ENCODE peak calls at places on chromosomes 6 and 20, in seven cellular contexts. One of them, this sample, is unnamed.

GRCh38 chr6:33670971-33671370 is 40.5 kb downstream of the UQCC2 start:
- DNase-seq in EL: no peak
- DNase-seq in astrocyte of the cerebellum: no peak
- DNase-seq in stimulated activated CD8-positive, alpha-beta memory T cell treated with anti-CD3 and anti-CD28 coated beads, Interleukin-7, amount 100 ng/mL, for 1 hour: no peak
- DNase-seq in epithelial cell of esophagus: no peak
- DNase-seq in NCI-H2171: no peak
- DNase-seq in NCI-H146: no peak
- DNase-seq in this sample: no peak

GRCh38 chr6:99138445-99138844 is 190.7 kb upstream of the FBXL4 start:
- DNase-seq in EL: no peak
- DNase-seq in astrocyte of the cerebellum: no peak
- DNase-seq in stimulated activated CD8-positive, alpha-beta memory T cell treated with anti-CD3 and anti-CD28 coated beads, Interleukin-7, amount 100 ng/mL, for 1 hour: no peak
- DNase-seq in epithelial cell of esophagus: no peak
- DNase-seq in NCI-H2171: no peak
- DNase-seq in NCI-H146: peak; percentile 92
- DNase-seq in this sample: no peak

GRCh38 chr6:41976794-41977484 is 35.3 kb upstream of the CCND3 start:
- DNase-seq in EL: peak; percentile 89
- DNase-seq in astrocyte of the cerebellum: no peak
- DNase-seq in stimulated activated CD8-positive, alpha-beta memory T cell treated with anti-CD3 and anti-CD28 coated beads, Interleukin-7, amount 100 ng/mL, for 1 hour: no peak
- DNase-seq in epithelial cell of esophagus: peak; percentile 44
- DNase-seq in NCI-H2171: no peak
- DNase-seq in NCI-H146: no peak
- DNase-seq in this sample: no peak

GRCh38 chr20:62850333-62850974 is 11.2 kb downstream of the TCFL5 start:
- DNase-seq in EL: no peak
- DNase-seq in astrocyte of the cerebellum: no peak
- DNase-seq in stimulated activated CD8-positive, alpha-beta memory T cell treated with anti-CD3 and anti-CD28 coated beads, Interleukin-7, amount 100 ng/mL, for 1 hour: no peak
- DNase-seq in epithelial cell of esophagus: no peak
- DNase-seq in NCI-H2171: no peak
- DNase-seq in NCI-H146: no peak
- DNase-seq in this sample: no peak

GRCh38 chr6:35737413-35738211 is 780 bp downstream of the ARMC12 start:
- DNase-seq in EL: peak; percentile 78
- DNase-seq in astrocyte of the cerebellum: peak; percentile 80
- DNase-seq in stimulated activated CD8-positive, alpha-beta memory T cell treated with anti-CD3 and anti-CD28 coated beads, Interleukin-7, amount 100 ng/mL, for 1 hour: no peak
- DNase-seq in epithelial cell of esophagus: peak; percentile 81
- DNase-seq in NCI-H2171: peak; percentile 68
- DNase-seq in NCI-H146: peak; percentile 70
- DNase-seq in this sample: no peak

GRCh38 chr6:16205377-16206144 is 32.8 kb upstream of the GMPR start:
- DNase-seq in EL: peak; percentile 92
- DNase-seq in astrocyte of the cerebellum: peak; percentile 99
- DNase-seq in stimulated activated CD8-positive, alpha-beta memory T cell treated with anti-CD3 and anti-CD28 coated beads, Interleukin-7, amount 100 ng/mL, for 1 hour: no peak
- DNase-seq in epithelial cell of esophagus: no peak
- DNase-seq in NCI-H2171: peak; percentile 26
- DNase-seq in NCI-H146: peak; percentile 90
- DNase-seq in this sample: no peak

GRCh38 chr6:150622941-150623874 is 23.5 kb downstream of the PLEKHG1 start:
- DNase-seq in EL: no peak
- DNase-seq in astrocyte of the cerebellum: no peak
- DNase-seq in stimulated activated CD8-positive, alpha-beta memory T cell treated with anti-CD3 and anti-CD28 coated beads, Interleukin-7, amount 100 ng/mL, for 1 hour: no peak
- DNase-seq in epithelial cell of esophagus: no peak
- DNase-seq in NCI-H2171: peak; percentile 91
- DNase-seq in NCI-H146: no peak
- DNase-seq in this sample: no peak

GRCh38 chr20:50415516-50416268 is 94.5 kb upstream of the PTPN1 start:
- DNase-seq in EL: peak; percentile 86
- DNase-seq in astrocyte of the cerebellum: peak; percentile 79
- DNase-seq in stimulated activated CD8-positive, alpha-beta memory T cell treated with anti-CD3 and anti-CD28 coated beads, Interleukin-7, amount 100 ng/mL, for 1 hour: no peak
- DNase-seq in epithelial cell of esophagus: peak; percentile 38
- DNase-seq in NCI-H2171: no peak
- DNase-seq in NCI-H146: no peak
- DNase-seq in this sample: peak; percentile 100

GRCh38 chr20:1905693-1906092 is 10.5 kb downstream of the SIRPA start:
- DNase-seq in EL: no peak
- DNase-seq in astrocyte of the cerebellum: no peak
- DNase-seq in stimulated activated CD8-positive, alpha-beta memory T cell treated with anti-CD3 and anti-CD28 coated beads, Interleukin-7, amount 100 ng/mL, for 1 hour: no peak
- DNase-seq in epithelial cell of esophagus: no peak
- DNase-seq in NCI-H2171: no peak
- DNase-seq in NCI-H146: no peak
- DNase-seq in this sample: no peak

GRCh38 chr20:24838551-24839530 is 110.2 kb upstream of the CST7 start:
- DNase-seq in EL: peak; percentile 50
- DNase-seq in astrocyte of the cerebellum: peak; percentile 38
- DNase-seq in stimulated activated CD8-positive, alpha-beta memory T cell treated with anti-CD3 and anti-CD28 coated beads, Interleukin-7, amount 100 ng/mL, for 1 hour: no peak
- DNase-seq in epithelial cell of esophagus: peak; percentile 23
- DNase-seq in NCI-H2171: no peak
- DNase-seq in NCI-H146: no peak
- DNase-seq in this sample: no peak

This sample was measured in left ventricle myocardium inferior.